ENCODE peak calls at places on chromosomes 5 and 9, in ten cellular contexts. N is G401; C is neuronal stem cell; M is amniotic stem cell; Y is heart left ventricle; U is effector memory CD4-positive, alpha-beta T cell; P is IMR-90; D is Ammon's horn; J is activated CD4-positive, CD25-positive, alpha-beta regulatory T cell; L is substantia nigra. A is an unnamed sample.

GRCh38 chr5:144941-145340 is 46.4 kb upstream of the LRRC14B start:
- DNase-seq in N (no peak), C (no peak), M (no peak), Y (no peak), U (no peak), P (no peak), D (no peak), J (no peak), L (no peak), A (no peak)

GRCh38 chr5:133870661-133871060 is 97.8 kb downstream of the C5orf15 start:
- DNase-seq in N (no peak), C (no peak), M (no peak), Y (no peak), U (no peak), P (peak), D (peak), J (no peak), L (no peak), A (no peak)

GRCh38 chr5:41154491-41154890 is 58.8 kb downstream of the C6 start:
- DNase-seq in N (no peak), C (no peak), M (no peak), Y (no peak), U (no peak), P (no peak), D (no peak), J (no peak), L (no peak), A (no peak)

GRCh38 chr9:90921104-90921503 is 119.5 kb downstream of the SYK start:
- DNase-seq in N (peak), C (no peak), M (no peak), Y (peak), U (no peak), P (no peak), D (peak), J (no peak), L (peak), A (no peak)

GRCh38 chr5:76326559-76327351 is 76.3 kb upstream of the IQGAP2 start:
- DNase-seq in N (no peak), C (peak), M (no peak), Y (no peak), U (no peak), P (no peak), D (no peak), J (no peak), L (no peak), A (peak)

GRCh38 chr5:160310140-160310909 is 2.0 kb downstream of the CCNJL start:
- DNase-seq in N (peak), C (no peak), M (no peak), Y (no peak), U (no peak), P (no peak), D (no peak), J (no peak), L (no peak), A (no peak)

GRCh38 chr9:114177423-114178064 is 22.2 kb downstream of the COL27A1 start:
- DNase-seq in N (no peak), C (no peak), M (peak), Y (no peak), U (no peak), P (peak), D (peak), J (no peak), L (no peak), A (no peak)

GRCh38 chr5:26791021-26791420 is 247.4 kb downstream of the CDH9 start:
- DNase-seq in N (no peak), C (no peak), M (no peak), Y (no peak), U (no peak), P (no peak), D (no peak), J (no peak), L (no peak), A (no peak)

GRCh38 chr9:109311731-109312130 is 9.1 kb downstream of the EPB41L4B start:
- DNase-seq in N (peak), C (no peak), M (no peak), Y (no peak), U (no peak), P (no peak), D (no peak), J (no peak), L (no peak), A (no peak)

GRCh38 chr9:9913276-9913832 is 699.4 kb downstream of the PTPRD start:
- DNase-seq in N (no peak), C (no peak), M (no peak), Y (no peak), U (no peak), P (no peak), D (no peak), J (no peak), L (no peak), A (no peak)

GRCh38 chr5:181044662-181045305 is 4.7 kb downstream of the BTNL9 start:
- DNase-seq in N (no peak), C (no peak), M (no peak), Y (no peak), U (no peak), P (no peak), D (no peak), J (no peak), L (no peak), A (no peak)

GRCh38 chr5:124021066-124021641 is 509.2 kb downstream of the CSNK1G3 start:
- DNase-seq in N (no peak), C (no peak), M (no peak), Y (no peak), U (no peak), P (no peak), D (no peak), J (no peak), L (no peak), A (no peak)

GRCh38 chr5:81303563-81303962 is 2.2 kb downstream of the ZCCHC9 start:
- DNase-seq in N (no peak), C (no peak), M (peak), Y (no peak), U (no peak), P (peak), D (no peak), J (no peak), L (no peak), A (no peak)

GRCh38 chr5:173479711-173480110 is 136.7 kb downstream of the BOD1 start:
- DNase-seq in N (no peak), C (no peak), M (no peak), Y (no peak), U (no peak), P (peak), D (no peak), J (no peak), L (no peak), A (no peak)

GRCh38 chr5:142888469-142889085 is 118.4 kb downstream of the ARHGAP26 start:
- DNase-seq in N (peak), C (peak), M (peak), Y (no peak), U (no peak), P (peak), D (peak), J (no peak), L (no peak), A (peak)

GRCh38 chr9:129138476-129139232 is 27.4 kb downstream of the PTPA start:
- DNase-seq in N (no peak), C (no peak), M (peak), Y (peak), U (no peak), P (peak), D (no peak), J (no peak), L (no peak), A (no peak)

GRCh38 chr5:136040746-136041415 is 12.1 kb downstream of the TGFBI start:
- DNase-seq in N (peak), C (no peak), M (no peak), Y (no peak), U (no peak), P (no peak), D (no peak), J (no peak), L (no peak), A (no peak)